ENCODE peak calls at places on chromosome 15, in seven cellular contexts. F, C, W, B, G, K and Z are unnamed samples.

GRCh38 chr15:88702983-88703382 is 64.2 kb downstream of the ISG20 start:
- DNase-seq in F (no peak), C (peak; percentile 36), W (no peak), B (no peak), G (no peak), K (no peak), Z (no peak)

GRCh38 chr15:56923174-56923579 is 4.7 kb downstream of the TCF12 start:
- DNase-seq in F (no peak), C (no peak), W (no peak), B (no peak), G (no peak), K (no peak), Z (no peak)

GRCh38 chr15:41817327-41817726 is 10.6 kb upstream of the JMJD7 start:
- DNase-seq in F (no peak), C (no peak), W (no peak), B (no peak), G (no peak), K (no peak), Z (no peak)

GRCh38 chr15:57015897-57016296 is 97.5 kb downstream of the TCF12 start:
- DNase-seq in F (no peak), C (no peak), W (no peak), B (no peak), G (no peak), K (no peak), Z (no peak)

GRCh38 chr15:31280037-31280830 is 46.4 kb upstream of the KLF13 start:
- DNase-seq in F (peak; percentile 14), C (peak; percentile 61), W (peak; percentile 8), B (peak; percentile 23), G (peak; percentile 68), K (no peak), Z (no peak)

GRCh38 chr15:66621491-66622467 is 56.0 kb upstream of the LCTL start:
- DNase-seq in F (no peak), C (no peak), W (no peak), B (no peak), G (peak; percentile 83), K (peak; percentile 41), Z (no peak)

GRCh38 chr15:90860942-90861675 is 7.3 kb upstream of the FURIN start:
- DNase-seq in F (no peak), C (no peak), W (no peak), B (no peak), G (no peak), K (no peak), Z (no peak)

GRCh38 chr15:64905119-64905831 is 6.4 kb upstream of the ANKDD1A start:
- DNase-seq in F (peak; percentile 79), C (peak; percentile 81), W (peak; percentile 76), B (peak; percentile 73), G (peak; percentile 89), K (peak; percentile 67), Z (peak; percentile 54)

GRCh38 chr15:73839699-73840098 is 33.7 kb upstream of the TBC1D21 start:
- DNase-seq in F (no peak), C (peak; percentile 28), W (no peak), B (no peak), G (no peak), K (no peak), Z (no peak)

GRCh38 chr15:89441295-89441762 is 55.1 kb downstream of the RHCG start:
- DNase-seq in F (peak; percentile 47), C (no peak), W (no peak), B (no peak), G (no peak), K (no peak), Z (no peak)

GRCh38 chr15:63439536-63440264 is 58.1 kb upstream of the CA12 start:
- DNase-seq in F (no peak), C (no peak), W (no peak), B (no peak), G (no peak), K (no peak), Z (no peak)

GRCh38 chr15:50231761-50232160 is 33.8 kb downstream of the HDC start:
- DNase-seq in F (no peak), C (no peak), W (no peak), B (no peak), G (no peak), K (no peak), Z (no peak)

GRCh38 chr15:62483817-62484216 is 318.7 kb upstream of the C2CD4B start:
- DNase-seq in F (peak; percentile 56), C (no peak), W (no peak), B (peak; percentile 40), G (no peak), K (no peak), Z (no peak)

GRCh38 chr15:98856540-98856907 is 151.1 kb downstream of the PGPEP1L start:
- DNase-seq in F (no peak), C (no peak), W (no peak), B (no peak), G (no peak), K (no peak), Z (peak; percentile 75)

GRCh38 chr15:43100971-43101370 is 4.9 kb downstream of the UBR1 start:
- DNase-seq in F (no peak), C (no peak), W (no peak), B (no peak), G (no peak), K (no peak), Z (no peak)

GRCh38 chr15:55360256-55360655 is 41.2 kb downstream of the PIGB start:
- DNase-seq in F (no peak), C (no peak), W (no peak), B (no peak), G (no peak), K (no peak), Z (no peak)

GRCh38 chr15:58932791-58933310 is 628 bp downstream of the SLTM start:
- DNase-seq in F (no peak), C (no peak), W (no peak), B (peak; percentile 54), G (no peak), K (no peak), Z (no peak)

GRCh38 chr15:80265021-80265420 is 13.0 kb upstream of the CTXND1 start:
- DNase-seq in F (no peak), C (no peak), W (no peak), B (no peak), G (no peak), K (no peak), Z (no peak)

GRCh38 chr15:91021516-91022074 is 799 bp downstream of the VPS33B start:
- DNase-seq in F (no peak), C (no peak), W (no peak), B (no peak), G (no peak), K (no peak), Z (peak; percentile 2)

GRCh38 chr15:40928351-40928974 is 677 bp upstream of the DLL4 start:
- DNase-seq in F (peak; percentile 67), C (no peak), W (no peak), B (no peak), G (peak; percentile 83), K (no peak), Z (no peak)

GRCh38 chr15:42090375-42090774 is 4.0 kb downstream of the PLA2G4D start:
- DNase-seq in F (peak; percentile 47), C (no peak), W (no peak), B (peak; percentile 24), G (no peak), K (no peak), Z (no peak)

GRCh38 chr15:34147371-34148140 is 45.7 kb downstream of the PGBD4 start:
- DNase-seq in F (no peak), C (no peak), W (no peak), B (no peak), G (no peak), K (no peak), Z (peak; percentile 35)
- H3K36me3 ChIP-seq in F (peaks cover 28% of the 10 kb centered on the region), C (peaks cover 72% of the 10 kb centered on the region), W (no peaks in the 10 kb centered on the region), B (peaks cover 94% of the 10 kb centered on the region), G (peaks cover 20% of the 10 kb centered on the region), K (peaks cover 94% of the 10 kb centered on the region), Z (peaks cover 32% of the 10 kb centered on the region)

DNA sequence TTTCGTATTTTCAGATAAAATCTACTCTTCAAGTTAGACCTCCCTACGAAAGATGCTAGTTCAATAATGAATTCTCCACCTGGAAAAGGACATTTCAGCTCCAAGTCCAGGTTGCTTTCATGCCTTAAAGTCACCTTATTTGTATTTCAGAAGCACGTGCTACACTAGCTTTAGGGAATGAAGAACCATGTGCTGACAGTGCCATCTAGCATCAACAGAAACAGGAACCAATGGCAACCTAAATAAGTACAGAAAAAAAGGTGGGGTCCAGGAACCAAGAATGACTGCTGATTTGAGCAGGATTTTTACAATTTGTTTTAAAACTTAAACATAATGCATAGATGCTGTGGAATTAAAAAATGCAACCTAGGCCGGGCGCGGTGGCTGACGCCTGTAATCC is 77.6 kb upstream of the SNRPN start:
- DNase-seq in F (no peak), C (no peak), W (no peak), B (no peak), G (no peak), K (no peak), Z (no peak)
- H3K4me3 ChIP-seq in F (no peak overlapping the region), C (no peak overlapping the region), W (no peak overlapping the region), B (no peak overlapping the region), G (no peak overlapping the region), K (no peak overlapping the region), Z (no peak overlapping the region)

DNA sequence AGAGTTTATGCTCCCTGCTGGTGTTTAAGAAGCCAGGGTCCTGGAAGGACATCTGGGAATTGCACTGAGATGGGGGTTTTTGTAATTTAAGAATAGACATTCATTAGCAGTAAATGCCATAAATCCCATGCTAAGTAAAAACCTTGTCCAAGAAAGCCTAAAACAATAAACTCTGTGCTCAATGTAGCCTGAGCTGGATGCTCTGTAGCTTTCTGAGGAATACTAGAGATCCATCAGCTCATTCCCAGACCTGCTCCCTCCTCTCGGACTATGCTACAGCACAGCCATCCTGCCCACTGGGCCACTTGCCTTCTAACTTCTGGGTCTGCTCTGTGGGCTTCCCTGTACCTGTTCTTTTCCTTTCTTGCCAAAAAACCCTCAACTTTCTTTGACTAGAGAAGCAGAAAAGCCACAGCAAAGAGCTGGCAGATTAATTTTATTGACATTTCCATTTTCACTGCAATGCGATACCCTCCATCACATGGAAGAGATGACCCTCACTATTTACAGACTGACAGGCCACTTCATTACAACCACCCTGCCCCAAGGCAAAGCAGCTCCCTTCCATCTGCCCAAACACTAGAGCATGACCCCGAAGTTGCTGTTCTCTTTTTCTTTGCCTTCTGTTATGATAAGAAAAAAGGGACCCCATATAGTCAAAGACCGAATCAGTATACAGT is 62.2 kb downstream of the MEIS2 start:
- DNase-seq in F (no peak), C (no peak), W (no peak), B (no peak), G (no peak), K (no peak), Z (no peak)
- H3K36me3 ChIP-seq in F (no peaks in the 10 kb centered on the region), C (no peaks in the 10 kb centered on the region), W (no peaks in the 10 kb centered on the region), B (peaks cover 19% of the 10 kb centered on the region), G (no peaks in the 10 kb centered on the region), K (peaks cover 25% of the 10 kb centered on the region), Z (no peaks in the 10 kb centered on the region)

DNA sequence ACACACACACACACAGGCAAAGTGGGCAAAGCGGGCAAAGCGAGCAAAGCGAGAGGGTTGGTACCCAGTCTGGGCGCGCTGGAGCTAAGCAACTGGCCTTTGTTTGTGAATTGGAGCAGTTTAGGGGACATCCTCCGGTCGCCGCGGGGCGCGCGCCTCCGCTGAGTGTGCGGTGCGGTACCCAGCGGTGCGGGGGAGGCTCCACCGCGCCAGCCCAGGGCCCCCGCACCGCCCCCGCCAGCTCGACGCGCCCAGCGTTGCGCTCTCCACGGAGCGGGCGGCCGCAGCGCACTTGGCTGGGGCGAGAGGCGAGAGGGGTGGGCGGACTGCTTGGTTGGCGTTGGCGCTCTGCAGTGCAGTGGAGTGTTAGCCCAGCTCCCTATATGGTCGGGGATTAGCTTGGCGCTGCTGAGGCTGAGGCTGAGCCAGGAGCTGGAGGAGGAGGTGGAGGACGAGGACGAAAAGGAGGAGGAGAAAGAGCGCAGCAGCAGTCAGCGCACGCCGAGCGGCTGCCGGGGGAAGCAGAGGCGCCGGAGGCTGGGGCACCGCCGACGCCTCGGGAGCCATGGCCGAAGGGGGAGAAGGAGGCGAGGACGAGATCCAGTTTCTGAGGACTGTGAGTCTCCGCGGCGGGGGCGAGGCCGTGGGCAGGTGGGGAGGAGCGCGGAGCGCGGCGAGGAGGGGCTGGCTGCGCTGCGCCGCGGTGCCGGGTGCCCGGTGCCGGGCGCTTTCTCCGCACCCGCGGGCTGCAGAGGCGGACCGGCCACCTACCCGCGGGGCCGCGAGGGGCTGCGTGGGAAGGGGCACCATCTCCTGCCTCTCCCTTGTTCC is at the start of gene RYR3:
- DNase-seq in F (no peak), C (no peak), W (peak; percentile 51), B (no peak), G (peak; percentile 72), K (peak; percentile 62), Z (peak; percentile 7)
- H3K4me3 ChIP-seq in F (peak within 1 kb of the TSS; percentile 33), C (peak within 1 kb of the TSS; percentile 46), W (peak within 1 kb of the TSS; percentile 72), B (peak within 1 kb of the TSS; percentile 46), G (no peak within 1 kb of the TSS), K (peak within 1 kb of the TSS; percentile 91), Z (peak within 1 kb of the TSS; percentile 32)